ENCODE peak calls at places on chromosomes 1 and 21, in six cellular contexts. U is cerebellar cortex; M is EH; E is activated T-cell treated with anti-CD3 and anti-CD28 coated beads for 24 hours; K is cardiac fibroblast; F is activated CD4-positive, CD25-positive, alpha-beta regulatory T cell treated with anti-CD3 and anti-CD28 coated beads, Interleukin-2, amount 50 U/mL, for 72 hours. B is an unnamed sample.

GRCh38 chr1:113895084-113895483 is 7.7 kb upstream of the BCL2L15 start:
- DNase-seq in U (peak; percentile 72), M (no peak), E (no peak), K (no peak), F (no peak), B (no peak)

GRCh38 chr1:16464917-16465625 is 24.5 kb downstream of the NECAP2 start:
- DNase-seq in U (no peak), M (peak; percentile 75), E (no peak), K (peak; percentile 12), F (no peak), B (peak; percentile 100)

GRCh38 chr1:48794815-48795214 is 18.1 kb upstream of the BEND5 start:
- DNase-seq in U (no peak), M (no peak), E (no peak), K (no peak), F (no peak), B (no peak)

GRCh38 chr1:181704556-181704955 is 221.2 kb downstream of the CACNA1E start:
- DNase-seq in U (peak; percentile 34), M (no peak), E (no peak), K (no peak), F (no peak), B (no peak)

GRCh38 chr1:226736908-226737818 is 1.9 kb downstream of the ITPKB start:
- DNase-seq in U (peak; percentile 61), M (peak; percentile 49), E (no peak), K (peak; percentile 50), F (peak; percentile 58), B (peak; percentile 47)

GRCh38 chr21:15616864-15617574 is 112.8 kb upstream of the USP25 start:
- DNase-seq in U (no peak), M (no peak), E (no peak), K (peak; percentile 63), F (no peak), B (no peak)

GRCh38 chr1:6971699-6972098 is 186.4 kb downstream of the CAMTA1 start:
- DNase-seq in U (no peak), M (no peak), E (no peak), K (no peak), F (no peak), B (no peak)

GRCh38 chr21:35217504-35218060 is 168.5 kb upstream of the RUNX1 start:
- DNase-seq in U (no peak), M (peak; percentile 95), E (no peak), K (peak; percentile 63), F (no peak), B (peak; percentile 99)

GRCh38 chr1:40532844-40533424 is 1.5 kb downstream of the ZNF684 start:
- DNase-seq in U (peak; percentile 76), M (peak; percentile 59), E (peak; percentile 15), K (peak; percentile 65), F (no peak), B (peak; percentile 64)

GRCh38 chr1:171295821-171296220 is 18.2 kb upstream of the FMO4 start:
- DNase-seq in U (peak; percentile 33), M (peak; percentile 83), E (no peak), K (no peak), F (no peak), B (no peak)

GRCh38 chr1:215728206-215728605 is 161.1 kb downstream of the KCTD3 start:
- DNase-seq in U (no peak), M (peak; percentile 12), E (no peak), K (no peak), F (no peak), B (no peak)

GRCh38 chr1:183543619-183544204 is 46.5 kb downstream of the NCF2 start:
- DNase-seq in U (peak; percentile 79), M (peak; percentile 74), E (no peak), K (peak; percentile 82), F (no peak), B (peak; percentile 79)

GRCh38 chr1:164695956-164696665 is 137.1 kb downstream of the PBX1 start:
- DNase-seq in U (no peak), M (peak; percentile 56), E (no peak), K (no peak), F (no peak), B (no peak)

GRCh38 chr1:227916655-227917054 is 31.1 kb downstream of the WNT9A start:
- DNase-seq in U (no peak), M (no peak), E (no peak), K (no peak), F (no peak), B (no peak)

GRCh38 chr1:32393136-32393535 is 1.1 kb downstream of the BSDC1 start:
- DNase-seq in U (no peak), M (peak; percentile 16), E (no peak), K (peak; percentile 43), F (no peak), B (no peak)

GRCh38 chr1:170967042-170967910 is 31.9 kb downstream of the MROH9 start:
- DNase-seq in U (peak; percentile 44), M (peak; percentile 60), E (no peak), K (peak; percentile 75), F (no peak), B (peak; percentile 12)

GRCh38 chr1:96364576-96364975 is 357.0 kb upstream of the PTBP2 start:
- DNase-seq in U (no peak), M (peak; percentile 66), E (no peak), K (peak; percentile 22), F (no peak), B (no peak)

GRCh38 chr1:27607239-27607804 is 3.4 kb upstream of the AHDC1 start:
- DNase-seq in U (no peak), M (no peak), E (no peak), K (peak; percentile 52), F (no peak), B (no peak)

GRCh38 chr1:244988521-244988920 is 124.2 kb upstream of the HNRNPU start:
- DNase-seq in U (no peak), M (peak; percentile 29), E (no peak), K (no peak), F (no peak), B (no peak)

GRCh38 chr1:171743014-171743870 is 1.4 kb upstream of the VAMP4 start:
- DNase-seq in U (peak; percentile 57), M (peak; percentile 75), E (peak; percentile 15), K (peak; percentile 75), F (no peak), B (peak; percentile 69)

B was measured in trophoblast cell.